ENCODE peak calls at places on chromosomes 13 and 19, in five cellular contexts. M is nephron progenitor cell, R is progenitor cell of endocrine pancreas, U is fibroblast of the aortic adventitia, Z is AG10803. O is an unnamed sample.

GRCh38 chr13:112322562-112322961 is 53.6 kb upstream of the SPACA7 start:
- DNase-seq in M (no peak), U (no peak), Z (no peak), R (no peak), O (no peak)

GRCh38 chr13:42485272-42485671 is 88.7 kb upstream of the TNFSF11 start:
- DNase-seq in R (no peak), Z (no peak), U (no peak), M (no peak), O (no peak)

GRCh38 chr13:101751488-101751887 is 299.0 kb downstream of the ITGBL1 start:
- DNase-seq in R (no peak), Z (peak), M (no peak), U (peak), O (peak)

GRCh38 chr13:19185865-19186645 is 4.4 kb upstream of the TUBA3C start:
- DNase-seq in M (no peak), R (no peak), Z (no peak), U (no peak), O (no peak)

GRCh38 chr13:56837161-56837560 is 303.6 kb upstream of the PRR20A start:
- DNase-seq in U (no peak), M (no peak), R (no peak), Z (no peak), O (no peak)

GRCh38 chr13:27415116-27415515 is 9.3 kb upstream of the GTF3A start:
- DNase-seq in Z (no peak), R (no peak), U (no peak), M (no peak), O (no peak)

GRCh38 chr19:5949792-5950305 is 28.1 kb downstream of the RANBP3 start:
- DNase-seq in R (no peak), Z (no peak), U (no peak), M (no peak), O (no peak)

GRCh38 chr19:48290341-48290922 is 20.6 kb downstream of the ZNF114 start:
- DNase-seq in R (no peak), U (peak), M (peak), Z (peak), O (peak)

GRCh38 chr13:29454931-29455481 is 140.5 kb downstream of the SLC7A1 start:
- DNase-seq in U (no peak), R (no peak), Z (peak), M (no peak), O (peak)

GRCh38 chr19:10420444-10421239 is at the start of gene PDE4A:
- DNase-seq in U (no peak), Z (no peak), M (peak), R (no peak), O (peak)

GRCh38 chr19:35088514-35088913 is 27.1 kb upstream of the FXYD3 start:
- DNase-seq in U (peak), M (no peak), R (no peak), Z (peak), O (peak)

GRCh38 chr13:32150239-32150638 is 118.7 kb downstream of the FRY start:
- DNase-seq in U (peak), M (no peak), R (no peak), Z (peak), O (no peak)

GRCh38 chr19:52007436-52007804 is 591 bp downstream of the ZNF615 start:
- DNase-seq in R (no peak), U (peak), M (peak), Z (peak), O (no peak)

GRCh38 chr13:40639226-40639681 is 27.2 kb downstream of the FOXO1 start:
- DNase-seq in Z (peak), U (peak), M (no peak), R (no peak), O (no peak)

GRCh38 chr19:6362351-6362801 is 1.0 kb downstream of the CLPP start:
- DNase-seq in U (no peak), Z (no peak), M (no peak), R (no peak), O (no peak)

GRCh38 chr19:42480335-42481095 is 37.8 kb upstream of the CXCL17 start:
- DNase-seq in M (no peak), Z (peak), R (no peak), U (peak), O (peak)

GRCh38 chr19:11729586-11729985 is 9.2 kb downstream of the ZNF823 start:
- DNase-seq in U (no peak), R (no peak), M (no peak), Z (no peak), O (no peak)

GRCh38 chr13:104816716-104817115 is 1718.7 kb downstream of the EFNB2 start:
- DNase-seq in R (no peak), M (no peak), Z (no peak), U (no peak), O (no peak)

GRCh38 chr13:47481521-47481920 is 519.6 kb downstream of the SUCLA2 start:
- DNase-seq in M (no peak), R (no peak), Z (peak), U (no peak), O (no peak)

GRCh38 chr19:35725216-35725861 is 7.5 kb downstream of the KMT2B start:
- DNase-seq in U (no peak), Z (no peak), M (no peak), R (no peak), O (no peak)

GRCh38 chr13:50910483-50910805 is 853 bp downstream of the RNASEH2B start:
- DNase-seq in M (peak), Z (peak), R (peak), U (peak), O (peak)

GRCh38 chr19:1576242-1577089 is 8.3 kb upstream of the MEX3D start:
- DNase-seq in M (no peak), U (no peak), Z (no peak), R (no peak), O (no peak)

GRCh38 chr19:16247353-16248182 is 49.9 kb downstream of the AP1M1 start:
- DNase-seq in Z (peak), U (peak), R (peak), M (peak), O (peak)

GRCh38 chr19:48918801-48919247 is 14.7 kb upstream of the DHDH start:
- DNase-seq in U (no peak), R (no peak), M (peak), Z (no peak), O (peak)

GRCh38 chr19:372306-372890 is 27.8 kb upstream of the MIER2 start:
- DNase-seq in Z (peak), R (no peak), M (no peak), U (peak), O (no peak)

GRCh38 chr19:41746593-41747227 is 8.6 kb upstream of the CEACAM6 start:
- DNase-seq in R (no peak), U (peak), M (no peak), Z (peak), O (peak)

GRCh38 chr19:17324357-17325114 is 10.1 kb downstream of the ANO8 start:
- DNase-seq in M (no peak), U (no peak), R (no peak), Z (no peak), O (no peak)

GRCh38 chr13:36904219-36904618 is 15.8 kb downstream of the SMAD9 start:
- DNase-seq in M (no peak), R (no peak), U (no peak), Z (no peak), O (no peak)

GRCh38 chr13:20796791-20797513 is 23.2 kb upstream of the EEF1AKMT1 start:
- DNase-seq in R (no peak), M (no peak), Z (peak), U (no peak), O (peak)

GRCh38 chr13:19961924-19962323 is 3.4 kb downstream of the ZMYM2 start:
- DNase-seq in R (no peak), M (no peak), Z (no peak), U (no peak), O (no peak)

GRCh38 chr19:27890206-27890605 is 1322.7 kb downstream of the UQCRFS1 start:
- DNase-seq in R (no peak), U (no peak), M (no peak), Z (no peak), O (no peak)

GRCh38 chr19:34327851-34328250 is 37.1 kb upstream of the GPI start:
- DNase-seq in U (no peak), R (no peak), Z (no peak), M (no peak), O (no peak)

GRCh38 chr19:33797821-33798633 is 1.4 kb downstream of the KCTD15 start:
- DNase-seq in M (peak), R (no peak), Z (peak), U (no peak), O (no peak)

GRCh38 chr13:37375724-37376123 is 222.8 kb downstream of the POSTN start:
- DNase-seq in Z (no peak), M (no peak), U (peak), R (no peak), O (no peak)

GRCh38 chr13:48446454-48446853 is 33.5 kb upstream of the LPAR6 start:
- DNase-seq in Z (peak), U (peak), M (no peak), R (no peak), O (peak)

GRCh38 chr13:73765651-73766384 is 368.4 kb downstream of the KLF12 start:
- DNase-seq in R (peak), M (peak), U (peak), Z (peak), O (no peak)

GRCh38 chr19:57813919-57814504 is 701 bp downstream of the ZNF552 start:
- DNase-seq in R (no peak), U (no peak), M (no peak), Z (peak), O (no peak)

DNA sequence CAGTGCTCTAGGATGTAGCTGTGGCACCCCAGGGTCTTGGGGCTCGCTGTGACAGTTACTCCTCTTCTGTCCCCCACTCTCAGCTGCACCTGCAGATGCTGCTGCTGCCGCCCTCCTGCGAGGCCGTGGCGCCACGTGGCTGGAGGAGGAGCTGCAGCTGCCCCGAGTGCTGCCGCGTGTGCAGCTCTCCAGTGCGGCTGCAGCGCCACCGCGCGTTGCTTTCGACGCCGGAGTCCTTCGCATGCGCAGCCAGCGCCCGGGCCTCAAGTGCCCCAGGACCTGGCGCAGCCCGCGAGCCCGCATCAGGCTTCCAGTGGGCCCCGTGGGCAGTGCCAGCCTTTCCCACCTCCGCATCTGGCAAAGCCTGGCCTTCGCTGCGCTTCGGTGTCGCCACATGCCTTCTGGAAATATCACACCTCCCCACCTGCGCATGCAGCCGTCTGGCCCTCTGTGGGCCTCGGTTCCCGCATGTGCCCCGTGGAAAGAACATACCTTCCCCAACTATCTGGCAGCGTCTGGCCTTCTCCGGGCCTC is 692 bp upstream of the ZNF580 start:
- DNase-seq in R (no peak), Z (peak), M (no peak), U (peak), O (peak)
- TF ChIP-seq CTCF in R (no peak), Z (peak), M (no peak), U (peak), O (peak)

DNA sequence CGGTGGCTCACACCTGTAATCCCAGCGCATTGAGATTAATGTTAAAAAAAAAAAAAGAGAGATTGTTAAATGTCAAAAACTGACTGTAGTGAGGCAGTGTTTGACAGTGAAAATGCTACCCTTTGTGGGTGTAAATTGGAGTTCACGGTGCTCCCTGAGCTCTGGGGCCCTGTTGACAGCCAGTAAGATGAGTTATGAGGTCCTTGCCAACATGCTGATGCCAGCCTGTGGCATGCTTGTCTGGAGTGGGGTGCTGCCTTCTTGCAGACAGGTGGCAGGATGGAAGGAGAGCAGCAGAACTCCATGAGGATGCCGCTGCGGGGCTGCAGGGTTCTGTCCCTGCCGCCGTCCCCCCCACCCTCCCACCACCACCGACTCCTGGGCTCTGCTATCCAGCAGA is 25.9 kb downstream of the PRAM1 start:
- DNase-seq in M (no peak), Z (no peak), U (no peak), R (no peak), O (no peak)
- TF ChIP-seq CTCF in M (no peak), Z (no peak), U (no peak), R (no peak), O (no peak)

GRCh38 chr19:4851551-4852290 is 15.7 kb downstream of the PLIN3 start:
- DNase-seq in R (peak), U (peak), M (peak), Z (peak), O (peak)
- TF ChIP-seq CTCF in R (peak), U (peak), M (peak), Z (peak), O (peak)

GRCh38 chr19:45195764-45196163 is 17.2 kb downstream of the BLOC1S3 start:
- DNase-seq in M (no peak), Z (peak), U (no peak), R (no peak), O (peak)

GRCh38 chr19:45206328-45206727 is 27.7 kb downstream of the BLOC1S3 start:
- DNase-seq in R (no peak), U (no peak), Z (no peak), M (no peak), O (no peak)

GRCh38 chr19:45202637-45203036 is 24.1 kb downstream of the BLOC1S3 start:
- DNase-seq in U (no peak), M (no peak), Z (no peak), R (no peak), O (no peak)

GRCh38 chr19:45205810-45206209 is 27.2 kb downstream of the BLOC1S3 start:
- DNase-seq in R (no peak), U (no peak), Z (no peak), M (no peak), O (no peak)

DNA sequence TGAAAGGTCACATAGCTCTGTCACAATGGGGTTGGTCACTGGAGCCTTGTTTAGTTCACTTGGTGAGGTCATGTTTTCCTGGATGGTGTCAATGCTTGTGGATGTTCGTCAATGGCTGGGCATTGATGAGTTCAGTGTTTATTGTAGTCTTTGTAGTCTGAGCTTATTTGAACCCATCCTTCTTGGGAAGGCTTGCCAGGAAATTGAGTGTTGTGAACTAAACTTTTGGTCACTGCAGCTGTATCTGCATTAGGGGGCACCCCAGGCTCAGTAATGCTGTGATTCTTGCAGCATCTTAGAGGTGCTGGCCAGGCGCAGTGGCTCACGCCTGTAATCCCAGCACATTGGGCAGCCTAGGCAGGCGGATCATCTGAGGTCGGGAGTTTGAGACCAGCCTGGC is 22.0 kb downstream of the BLOC1S3 start:
- DNase-seq in U (peak), Z (peak), M (peak), R (no peak), O (peak)
- TF ChIP-seq CTCF in U (peak), Z (peak), M (peak), R (peak), O (peak)

DNA sequence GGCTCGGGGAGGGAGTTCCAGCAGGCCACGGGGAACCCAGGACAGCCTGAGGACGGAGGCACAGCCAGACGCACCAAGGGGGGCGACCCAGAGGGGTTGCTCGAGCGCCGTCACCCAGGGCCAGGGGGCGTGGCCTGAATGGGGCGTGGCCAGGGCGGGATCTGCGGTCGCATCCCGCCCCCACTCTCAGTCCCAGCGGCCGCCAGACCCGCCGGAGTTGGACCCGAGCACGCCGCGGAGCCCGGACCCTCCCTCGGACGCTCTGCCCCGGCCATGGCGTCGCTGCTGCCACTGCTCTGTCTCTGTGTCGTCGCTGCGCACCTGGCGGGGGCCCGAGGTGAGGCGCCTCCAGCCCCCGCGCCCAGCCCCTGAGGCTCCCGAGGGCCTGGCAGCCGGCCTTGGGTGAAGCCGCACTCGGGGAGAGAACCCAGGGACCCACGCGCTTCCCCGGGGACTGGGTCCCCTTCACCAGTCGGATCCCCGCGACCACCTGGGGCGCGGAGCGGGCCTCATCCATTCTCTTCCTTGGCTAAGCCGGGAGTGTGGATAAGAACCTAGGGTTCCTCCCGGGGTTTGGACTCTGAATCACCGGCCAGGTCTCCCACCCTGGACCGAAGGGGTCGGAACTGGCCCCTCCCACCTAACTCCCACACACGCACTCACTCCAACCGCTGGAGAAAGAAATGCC is at the start of gene CILP2:
- DNase-seq in R (peak), Z (no peak), U (no peak), M (peak), O (no peak)
- TF ChIP-seq CTCF in R (no peak), Z (no peak), U (no peak), M (no peak), O (no peak)

O was measured in HFFc6.